ENCODE peak calls at places on chromosomes 2 and 18, in seven cellular contexts. I, O, N, Z, K, H and W are unnamed samples.
A peak's percentile ranks its signal among the peaks of the same experiment; 100 is the strongest.

GRCh38 chr2:71474116-71474743 is 20.9 kb downstream of the DYSF start:
- DNase-seq in I (no peak), O (no peak), N (no peak), Z (no peak), K (no peak), H (no peak), W (no peak)

GRCh38 chr2:225290723-225291400 is 108.6 kb upstream of the NYAP2 start:
- DNase-seq in I (no peak), O (no peak), N (no peak), Z (no peak), K (no peak), H (no peak), W (no peak)

GRCh38 chr2:187527262-187527661 is 27.0 kb downstream of the TFPI start:
- DNase-seq in I (no peak), O (peak; percentile 11), N (no peak), Z (no peak), K (peak; percentile 36), H (no peak), W (no peak)

GRCh38 chr2:19369341-19369955 is 11.0 kb upstream of the OSR1 start:
- DNase-seq in I (no peak), O (no peak), N (no peak), Z (no peak), K (peak; percentile 50), H (no peak), W (no peak)

GRCh38 chr2:163401481-163401880 is 334.3 kb downstream of the FIGN start:
- DNase-seq in I (no peak), O (peak; percentile 7), N (no peak), Z (no peak), K (peak; percentile 55), H (no peak), W (no peak)

GRCh38 chr2:30206461-30207430 is 24.6 kb upstream of the LBH start:
- DNase-seq in I (no peak), O (no peak), N (no peak), Z (no peak), K (no peak), H (no peak), W (no peak)

GRCh38 chr2:161199885-161200284 is 39.7 kb downstream of the TANK start:
- DNase-seq in I (no peak), O (no peak), N (no peak), Z (no peak), K (no peak), H (no peak), W (no peak)

GRCh38 chr2:133711226-133711625 is 143.0 kb upstream of the NCKAP5 start:
- DNase-seq in I (no peak), O (no peak), N (no peak), Z (no peak), K (no peak), H (no peak), W (no peak)

GRCh38 chr2:43448822-43449110 is 147.1 kb downstream of the THADA start:
- DNase-seq in I (no peak), O (no peak), N (no peak), Z (no peak), K (no peak), H (no peak), W (no peak)

GRCh38 chr2:104769096-104769495 is 84.8 kb upstream of the POU3F3 start:
- DNase-seq in I (no peak), O (no peak), N (no peak), Z (no peak), K (peak; percentile 49), H (no peak), W (no peak)

GRCh38 chr2:212777020-212777491 is 238.5 kb upstream of the ERBB4 start:
- DNase-seq in I (no peak), O (peak; percentile 25), N (no peak), Z (no peak), K (peak; percentile 59), H (no peak), W (no peak)

GRCh38 chr2:100963026-100963375 is 39.1 kb upstream of the RPL31 start:
- DNase-seq in I (no peak), O (no peak), N (no peak), Z (no peak), K (no peak), H (no peak), W (no peak)

GRCh38 chr2:5696741-5697521 is 4.7 kb downstream of the SOX11 start:
- DNase-seq in I (no peak), O (no peak), N (no peak), Z (no peak), K (no peak), H (no peak), W (no peak)

GRCh38 chr2:74571058-74571457 is 16.5 kb downstream of the DOK1 start:
- DNase-seq in I (no peak), O (no peak), N (no peak), Z (no peak), K (no peak), H (no peak), W (no peak)

GRCh38 chr2:460861-461260 is 173.0 kb upstream of the ALKAL2 start:
- DNase-seq in I (peak; percentile 47), O (no peak), N (peak; percentile 59), Z (no peak), K (no peak), H (no peak), W (no peak)

GRCh38 chr2:152097291-152098032 is 1.4 kb downstream of the CACNB4 start:
- DNase-seq in I (no peak), O (no peak), N (no peak), Z (peak; percentile 15), K (peak; percentile 68), H (no peak), W (no peak)

GRCh38 chr2:161414385-161415040 is 1.6 kb upstream of the TBR1 start:
- DNase-seq in I (no peak), O (no peak), N (no peak), Z (peak; percentile 67), K (no peak), H (no peak), W (no peak)

GRCh38 chr18:54983041-54983686 is 23.9 kb upstream of the CCDC68 start:
- DNase-seq in I (no peak), O (peak; percentile 64), N (no peak), Z (peak; percentile 14), K (peak; percentile 64), H (no peak), W (no peak)

GRCh38 chr18:25016666-25017065 is 335.3 kb downstream of the ZNF521 start:
- DNase-seq in I (no peak), O (no peak), N (no peak), Z (no peak), K (no peak), H (no peak), W (no peak)

GRCh38 chr2:35963344-35963743 is 392.2 kb upstream of the CRIM1 start:
- DNase-seq in I (no peak), O (no peak), N (no peak), Z (no peak), K (no peak), H (no peak), W (no peak)

GRCh38 chr2:69514406-69514805 is 77.2 kb upstream of the NFU1 start:
- DNase-seq in I (no peak), O (peak; percentile 31), N (no peak), Z (peak; percentile 48), K (no peak), H (peak; percentile 18), W (no peak)

GRCh38 chr2:66839551-66840320 is 404.8 kb downstream of the MEIS1 start:
- DNase-seq in I (no peak), O (peak; percentile 97), N (no peak), Z (no peak), K (peak; percentile 99), H (no peak), W (no peak)

GRCh38 chr2:178485356-178485755 is 5.1 kb downstream of the PLEKHA3 start:
- DNase-seq in I (no peak), O (peak; percentile 52), N (no peak), Z (no peak), K (no peak), H (no peak), W (no peak)

GRCh38 chr2:52810460-52810859 is 957.1 kb upstream of the CHAC2 start:
- DNase-seq in I (no peak), O (no peak), N (no peak), Z (peak; percentile 3), K (peak; percentile 33), H (no peak), W (no peak)

GRCh38 chr2:40244251-40245010 is 207.5 kb downstream of the SLC8A1 start:
- DNase-seq in I (no peak), O (peak; percentile 40), N (no peak), Z (peak; percentile 29), K (peak; percentile 56), H (no peak), W (peak; percentile 14)

GRCh38 chr2:100945930-100946607 is 56.0 kb upstream of the RPL31 start:
- DNase-seq in I (no peak), O (no peak), N (no peak), Z (no peak), K (no peak), H (no peak), W (no peak)